ENCODE peak calls at places on chromosomes 4 and X, in four cellular contexts. D is HL-60, L is GM12878, A is K562. F is an unnamed sample.

GRCh38 chr4:26729027-26729426 is 131.6 kb upstream of the STIM2 start:
- DNase-seq in A (no peak), D (no peak), L (no peak), F (no peak)

GRCh38 chr4:180898305-180898704 is 1344.9 kb upstream of the TENM3 start:
- DNase-seq in D (no peak), A (no peak), L (no peak), F (no peak)

GRCh38 chrX:109535578-109535977 is 1.1 kb upstream of the NXT2 start:
- DNase-seq in A (no peak), D (peak; percentile 74), L (no peak), F (no peak)

GRCh38 chr4:122045533-122045932 is 93.7 kb upstream of the TRPC3 start:
- DNase-seq in D (peak; percentile 10), L (no peak), A (no peak), F (no peak)

GRCh38 chr4:135371137-135371536 is 1169.5 kb upstream of the PABPC4L start:
- DNase-seq in D (peak; percentile 15), L (no peak), A (no peak), F (no peak)

GRCh38 chr4:89212666-89213381 is 94.8 kb downstream of the GPRIN3 start:
- DNase-seq in L (no peak), A (no peak), D (no peak), F (no peak)

GRCh38 chr4:184822356-184822755 is 3.4 kb downstream of the ACSL1 start:
- DNase-seq in L (no peak), D (no peak), A (no peak), F (no peak)

GRCh38 chr4:166252487-166253402 is 379.7 kb downstream of the TLL1 start:
- DNase-seq in D (no peak), A (no peak), L (no peak), F (no peak)

GRCh38 chr4:37540486-37540885 is 145.7 kb downstream of the RELL1 start:
- DNase-seq in D (no peak), L (no peak), A (no peak), F (no peak)

GRCh38 chr4:2954358-2955185 is 8.6 kb downstream of the NOP14 start:
- DNase-seq in A (no peak), D (no peak), L (peak; percentile 75), F (no peak)

GRCh38 chrX:104285201-104285600 is 30.5 kb upstream of the ESX1 start:
- DNase-seq in A (no peak), L (no peak), D (no peak), F (no peak)

GRCh38 chr4:84221704-84222103 is 277.4 kb downstream of the NKX6-1 start:
- DNase-seq in L (no peak), A (no peak), D (no peak), F (no peak)

GRCh38 chr4:105369988-105370387 is 103.9 kb downstream of the PPA2 start:
- DNase-seq in L (no peak), A (no peak), D (no peak), F (no peak)

GRCh38 chr4:79413032-79413431 is 5.0 kb upstream of the GK2 start:
- DNase-seq in A (no peak), L (no peak), D (no peak), F (no peak)

GRCh38 chr4:8728536-8729407 is 136.2 kb downstream of the CPZ start:
- DNase-seq in D (no peak), A (no peak), L (no peak), F (peak; percentile 10)

GRCh38 chrX:2373615-2374014 is 127.2 kb downstream of the DHRSX start:
- DNase-seq in L (no peak), A (no peak), D (no peak), F (no peak)

GRCh38 chrX:10952619-10953018 is 158.5 kb upstream of the HCCS start:
- DNase-seq in L (no peak), A (no peak), D (no peak), F (no peak)

GRCh38 chr4:112848931-112849330 is 200.5 kb upstream of the ANK2 start:
- DNase-seq in L (no peak), A (no peak), D (no peak), F (no peak)

GRCh38 chrX:45164021-45164621 is 36.6 kb downstream of the DIPK2B start:
- DNase-seq in L (no peak), D (no peak), A (no peak), F (no peak)

GRCh38 chr4:5152521-5152920 is 101.2 kb downstream of the STK32B start:
- DNase-seq in A (no peak), L (no peak), D (no peak), F (no peak)

GRCh38 chr4:22427676-22428075 is 88.2 kb downstream of the ADGRA3 start:
- DNase-seq in A (no peak), D (no peak), L (no peak), F (no peak)

GRCh38 chrX:86148024-86148511 is at the start of gene DACH2:
- DNase-seq in L (no peak), A (peak; percentile 25), D (peak; percentile 1), F (no peak)

GRCh38 chr4:87093443-87094123 is 126.8 kb downstream of the KLHL8 start:
- DNase-seq in A (peak; percentile 67), D (peak; percentile 56), L (peak; percentile 43), F (peak; percentile 26)

GRCh38 chr4:109967798-109968520 is 55.3 kb downstream of the EGF start:
- DNase-seq in L (no peak), A (no peak), D (no peak), F (no peak)

GRCh38 chr4:186693159-186693815 is 30.4 kb downstream of the FAT1 start:
- DNase-seq in D (no peak), A (peak; percentile 56), L (no peak), F (no peak)

GRCh38 chr4:53935780-53936179 is 128.6 kb downstream of the CHIC2 start:
- DNase-seq in A (no peak), L (no peak), D (no peak), F (no peak)

GRCh38 chr4:47050986-47051725 is 19.8 kb downstream of the GABRB1 start:
- DNase-seq in D (no peak), L (no peak), A (no peak), F (no peak)

GRCh38 chr4:105619193-105619931 is 66.9 kb downstream of the ARHGEF38 start:
- DNase-seq in D (no peak), A (no peak), L (no peak), F (no peak)

GRCh38 chr4:36420111-36420679 is 138.8 kb downstream of the DTHD1 start:
- DNase-seq in L (no peak), D (no peak), A (no peak), F (no peak)

GRCh38 chr4:172822322-172822721 is 346.3 kb upstream of the GALNT7 start:
- DNase-seq in L (no peak), A (no peak), D (no peak), F (no peak)

GRCh38 chr4:155403886-155404285 is 27.1 kb upstream of the MAP9 start:
- DNase-seq in A (no peak), L (no peak), D (no peak), F (no peak)

GRCh38 chr4:155408796-155409195 is 32.0 kb upstream of the MAP9 start:
- DNase-seq in L (no peak), D (no peak), A (no peak), F (no peak)

GRCh38 chr4:155402941-155403340 is 26.2 kb upstream of the MAP9 start:
- DNase-seq in D (no peak), A (no peak), L (no peak), F (no peak)

GRCh38 chr4:155407480-155407879 is 30.7 kb upstream of the MAP9 start:
- DNase-seq in A (no peak), D (no peak), L (no peak), F (no peak)

DNA sequence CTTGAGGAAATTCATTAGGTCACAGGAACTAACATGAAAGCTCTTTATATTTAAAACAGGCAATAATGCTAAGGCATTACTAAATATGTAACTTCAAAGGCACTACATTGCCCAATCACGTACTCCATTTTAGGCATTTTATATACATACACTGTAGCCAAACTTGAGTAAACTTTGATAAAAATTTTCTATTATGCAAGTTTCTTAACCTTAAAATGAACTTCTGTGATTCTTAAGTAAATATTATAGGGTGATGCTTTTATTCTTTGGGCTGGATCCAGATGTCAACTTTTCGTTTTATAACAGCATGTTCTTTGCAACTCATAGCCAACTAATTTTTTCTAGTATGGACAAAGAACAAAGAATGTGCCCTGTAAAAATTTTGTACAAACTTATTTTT is 28.3 kb upstream of the MAP9 start:
- DNase-seq in L (no peak), A (no peak), D (no peak), F (no peak)
- TF ChIP-seq SPI1 in L (no peak), A (no peak), D (no peak), F (no peak)

GRCh38 chr4:123709336-123709735 is 312.7 kb downstream of the SPRY1 start:
- DNase-seq in A (no peak), L (no peak), D (no peak), F (no peak)
- TF ChIP-seq SPI1 in A (no peak), L (no peak), D (no peak), F (no peak)

GRCh38 chr4:134126955-134127354 is 74.6 kb downstream of the PABPC4L start:
- DNase-seq in L (no peak), A (no peak), D (no peak), F (no peak)
- TF ChIP-seq SPI1 in L (no peak), A (no peak), D (no peak), F (no peak)

GRCh38 chrX:100408643-100409315 is 1.3 kb downstream of the PCDH19 start:
- DNase-seq in L (no peak), D (no peak), A (no peak), F (no peak)
- TF ChIP-seq SPI1 in L (no peak), D (no peak), A (no peak), F (no peak)

GRCh38 chr4:162485486-162485885 is 321.7 kb upstream of the FSTL5 start:
- DNase-seq in L (no peak), D (no peak), A (no peak), F (no peak)
- TF ChIP-seq SPI1 in L (no peak), D (no peak), A (no peak), F (no peak)

GRCh38 chr4:1236103-1236641 is 12.8 kb downstream of the CTBP1 start:
- DNase-seq in L (no peak), D (no peak), A (no peak), F (peak; percentile 21)
- TF ChIP-seq SPI1 in L (no peak), D (no peak), A (no peak), F (no peak)

DNA sequence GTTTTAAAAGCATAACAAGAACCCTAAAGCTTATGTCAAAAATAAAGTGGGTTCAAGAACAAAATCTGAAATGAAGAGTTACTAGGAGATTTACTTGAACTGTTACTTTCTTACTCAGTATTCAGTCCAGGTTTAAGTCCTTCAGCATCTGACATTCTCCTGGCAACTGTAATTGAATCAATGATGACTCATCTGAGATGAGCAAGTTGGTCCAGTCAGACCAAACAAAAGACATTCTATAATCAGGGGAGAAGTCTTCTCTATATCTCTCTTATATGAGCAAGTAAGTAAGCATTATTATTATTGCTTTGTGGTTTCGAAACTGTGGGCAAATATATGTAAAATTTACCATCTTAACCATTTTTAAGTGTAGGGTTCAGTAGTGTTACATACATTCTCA is 34.6 kb downstream of the MAP9 start:
- DNase-seq in L (no peak), A (no peak), D (no peak), F (no peak)
- TF ChIP-seq SPI1 in L (no peak), A (no peak), D (no peak), F (no peak)

DNA sequence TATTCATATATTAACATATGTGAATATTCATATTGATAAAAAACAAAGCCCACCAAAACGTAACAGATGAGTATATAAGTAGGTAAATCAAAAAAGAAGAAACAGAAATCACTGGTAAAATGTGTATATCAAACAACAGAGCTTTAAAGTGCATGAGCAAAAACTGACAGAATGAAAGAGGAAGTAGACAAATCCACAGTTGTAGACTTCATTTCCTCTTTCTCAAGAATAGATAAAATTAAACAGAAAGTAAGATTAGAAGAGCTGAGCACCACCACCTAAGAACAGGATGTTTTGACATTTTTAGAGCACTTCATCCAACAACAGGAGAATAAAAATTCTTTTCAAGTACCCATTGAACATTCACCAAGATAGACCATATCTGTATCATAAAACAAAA is 64.6 kb downstream of the CNKSR2 start:
- DNase-seq in D (peak; percentile 2), L (peak; percentile 1), A (no peak), F (no peak)
- TF ChIP-seq SPI1 in D (peak; percentile 87), L (peak; percentile 69), A (no peak), F (peak; percentile 77)

F was measured in GM12891.